ENCODE peak calls at places on chromosomes 7 and 10, in eight cellular contexts. W is endodermal cell; K is pancreas; F is mammary epithelial cell; S is activated B cell treated with CpG ODN at 0.5 μM for 24 hours; C is CD4-positive, alpha-beta T cell; M is astrocyte; Q is GM10248. Y is an unnamed sample.

GRCh38 chr7:109751241-109751640 is 1181.6 kb downstream of the DNAJB9 start:
- DNase-seq in S (no peak), Q (no peak), M (no peak), W (no peak), C (no peak), F (peak), K (no peak), Y (no peak)

GRCh38 chr7:34886856-34887255 is 150.4 kb downstream of the DPY19L1 start:
- DNase-seq in W (no peak), F (no peak), K (no peak), C (no peak), Q (no peak), M (no peak), S (no peak), Y (no peak)

GRCh38 chr7:27923308-27923980 is 183.5 kb downstream of the TAX1BP1 start:
- DNase-seq in Q (no peak), W (no peak), K (no peak), M (no peak), F (no peak), S (no peak), C (no peak), Y (no peak)

GRCh38 chr10:88582806-88583583 is at the start of gene RNLS:
- DNase-seq in Q (peak), W (peak), M (peak), C (peak), K (peak), F (peak), S (peak), Y (peak)

GRCh38 chr7:28955723-28956607 is 2.2 kb downstream of the TRIL start:
- DNase-seq in Q (peak), F (peak), M (no peak), S (peak), W (peak), K (peak), C (no peak), Y (peak)

GRCh38 chr10:123459371-123460224 is 206.6 kb upstream of the GPR26 start:
- DNase-seq in M (no peak), Q (no peak), W (peak), C (no peak), K (no peak), S (no peak), F (no peak), Y (no peak)

GRCh38 chr7:4888161-4888560 is 4.6 kb upstream of the RADIL start:
- DNase-seq in W (no peak), F (no peak), S (no peak), Q (no peak), C (no peak), K (no peak), M (no peak), Y (no peak)

GRCh38 chr7:76293407-76293901 is 9.0 kb upstream of the HSPB1 start:
- DNase-seq in F (no peak), S (no peak), Q (no peak), K (no peak), C (no peak), W (no peak), M (no peak), Y (no peak)

GRCh38 chr10:101578803-101579515 is 9.1 kb downstream of the POLL start:
- DNase-seq in S (no peak), F (no peak), Q (no peak), W (no peak), K (no peak), C (no peak), M (no peak), Y (no peak)

DNA sequence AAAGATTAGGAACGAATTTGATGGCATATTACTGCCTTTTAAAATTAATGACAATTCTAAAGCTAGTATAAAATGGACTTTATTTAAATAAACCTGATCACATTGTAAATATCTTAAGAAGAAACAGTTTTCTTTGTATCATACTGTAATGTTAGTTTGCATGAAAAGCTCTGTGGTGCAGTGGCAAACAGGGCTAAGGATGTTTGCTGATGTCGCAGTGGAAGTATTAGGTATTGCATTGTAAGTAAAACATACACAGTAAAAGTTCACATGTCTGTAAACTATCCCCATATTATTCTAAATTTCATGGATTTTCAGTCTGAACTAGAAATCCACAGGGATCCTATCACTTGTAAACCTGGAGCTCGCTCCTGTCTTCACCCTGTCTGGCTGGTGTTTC is 252.6 kb upstream of the ZNF32 start:
- DNase-seq in S (no peak), K (no peak), F (no peak), W (no peak), Q (no peak), M (no peak), C (no peak), Y (no peak)
- TF ChIP-seq CTCF in S (no peak), K (no peak), F (no peak), W (peak), Q (no peak), M (peak), C (no peak), Y (no peak)

GRCh38 chr7:92200791-92201190 is 21.8 kb upstream of the LRRD1 start:
- DNase-seq in F (no peak), M (no peak), K (no peak), C (no peak), S (no peak), W (no peak), Q (no peak), Y (no peak)
- TF ChIP-seq CTCF in F (no peak), M (no peak), K (no peak), C (no peak), S (no peak), W (peak), Q (no peak), Y (no peak)

GRCh38 chr7:124785994-124786393 is 20.4 kb upstream of the GPR37 start:
- DNase-seq in W (no peak), M (no peak), K (no peak), S (no peak), C (no peak), F (no peak), Q (no peak), Y (no peak)

GRCh38 chr7:124790645-124791044 is 25.1 kb upstream of the GPR37 start:
- DNase-seq in M (no peak), K (no peak), C (no peak), Q (no peak), S (no peak), W (no peak), F (no peak), Y (no peak)

GRCh38 chr7:124791876-124792446 is 26.4 kb upstream of the GPR37 start:
- DNase-seq in M (no peak), S (no peak), Q (no peak), K (no peak), C (no peak), W (no peak), F (no peak), Y (no peak)

GRCh38 chr7:124796771-124797170 is 31.2 kb upstream of the GPR37 start:
- DNase-seq in K (no peak), W (no peak), M (no peak), C (no peak), F (no peak), Q (no peak), S (no peak), Y (no peak)

DNA sequence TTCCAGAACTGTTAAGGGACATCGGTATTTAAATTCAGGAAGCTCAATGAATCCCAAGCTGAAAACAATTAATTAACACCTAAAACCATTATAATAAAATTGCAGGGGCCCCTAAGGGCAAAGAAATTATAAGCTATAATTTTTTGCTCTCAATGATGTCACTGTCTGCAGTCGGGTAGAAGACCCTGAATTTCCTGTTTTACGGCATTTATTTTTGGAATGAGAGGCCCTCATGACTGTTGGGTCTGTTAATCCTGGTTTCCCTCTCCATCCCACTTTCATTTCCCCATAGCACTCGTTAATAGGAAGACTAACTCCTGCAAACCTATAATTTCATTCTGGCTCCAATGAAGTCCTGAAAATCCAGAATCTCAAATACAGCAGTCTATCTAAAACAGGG is 25.8 kb upstream of the GPR37 start:
- DNase-seq in C (no peak), Q (no peak), F (no peak), W (no peak), S (no peak), K (no peak), M (no peak), Y (no peak)
- TF ChIP-seq CTCF in C (no peak), Q (no peak), F (no peak), W (no peak), S (no peak), K (no peak), M (no peak), Y (no peak)

GRCh38 chr10:78489034-78489433 is 455.4 kb downstream of the RPS24 start:
- DNase-seq in W (no peak), C (no peak), M (no peak), K (no peak), S (no peak), Q (no peak), F (no peak), Y (no peak)

GRCh38 chr10:78494179-78494578 is 460.5 kb downstream of the RPS24 start:
- DNase-seq in F (no peak), M (no peak), K (no peak), S (no peak), Q (no peak), W (no peak), C (no peak), Y (no peak)

GRCh38 chr10:78491812-78492211 is 458.1 kb downstream of the RPS24 start:
- DNase-seq in M (no peak), C (no peak), Q (no peak), S (no peak), F (no peak), W (no peak), K (no peak), Y (no peak)

GRCh38 chr10:78492424-78492823 is 458.8 kb downstream of the RPS24 start:
- DNase-seq in C (no peak), F (no peak), Q (no peak), K (no peak), S (no peak), W (no peak), M (no peak), Y (no peak)
- TF ChIP-seq CTCF in C (no peak), F (no peak), Q (no peak), K (no peak), S (no peak), W (no peak), M (no peak), Y (no peak)

GRCh38 chr7:128066858-128067257 is 35.6 kb upstream of the LRRC4 start:
- DNase-seq in W (peak), Q (no peak), K (no peak), M (no peak), F (no peak), S (no peak), C (no peak), Y (no peak)
- TF ChIP-seq CTCF in W (peak), Q (no peak), K (no peak), M (no peak), F (no peak), S (no peak), C (no peak), Y (no peak)

GRCh38 chr7:38448842-38449241 is 175.4 kb upstream of the TARP start:
- DNase-seq in C (no peak), F (no peak), W (no peak), K (no peak), Q (no peak), M (no peak), S (no peak), Y (no peak)

GRCh38 chr7:38453187-38453586 is 178.0 kb downstream of the AMPH start:
- DNase-seq in K (no peak), S (no peak), W (no peak), Q (no peak), C (no peak), M (no peak), F (no peak), Y (no peak)

GRCh38 chr7:38453826-38454225 is 177.3 kb downstream of the AMPH start:
- DNase-seq in C (no peak), K (no peak), W (no peak), S (no peak), F (no peak), M (no peak), Q (no peak), Y (no peak)

GRCh38 chr7:38452615-38453014 is 178.6 kb downstream of the AMPH start:
- DNase-seq in Q (no peak), W (no peak), C (no peak), S (no peak), K (no peak), F (no peak), M (peak), Y (no peak)

DNA sequence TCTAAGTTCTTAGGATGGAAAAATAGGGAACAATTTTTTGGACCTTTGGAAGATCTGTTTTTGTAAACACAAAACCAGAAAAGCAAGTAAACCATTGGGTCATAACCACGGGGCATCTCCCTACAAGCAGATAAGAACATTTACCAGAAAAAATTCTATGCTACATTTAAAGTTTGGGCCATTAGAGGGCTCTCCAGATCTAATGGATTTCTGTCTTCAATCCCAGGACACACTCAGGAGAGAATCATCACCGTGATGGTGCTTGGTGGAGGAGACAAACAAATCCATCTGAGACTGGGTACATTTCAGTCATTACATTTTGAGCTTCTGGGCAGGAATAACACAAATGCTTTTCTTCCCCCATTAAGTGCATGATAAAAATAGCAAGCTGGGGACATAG is 178.4 kb upstream of the TARP start:
- DNase-seq in Q (no peak), M (peak), W (no peak), C (no peak), F (peak), K (no peak), S (no peak), Y (no peak)
- TF ChIP-seq CTCF in Q (peak), M (peak), W (peak), C (no peak), F (no peak), K (no peak), S (no peak), Y (no peak)

GRCh38 chr7:134690016-134690415 is 43.4 kb downstream of the BPGM start:
- DNase-seq in W (no peak), S (no peak), C (no peak), M (peak), F (no peak), Q (peak), K (no peak), Y (no peak)
- TF ChIP-seq CTCF in W (peak), S (no peak), C (no peak), M (peak), F (peak), Q (peak), K (no peak), Y (no peak)

DNA sequence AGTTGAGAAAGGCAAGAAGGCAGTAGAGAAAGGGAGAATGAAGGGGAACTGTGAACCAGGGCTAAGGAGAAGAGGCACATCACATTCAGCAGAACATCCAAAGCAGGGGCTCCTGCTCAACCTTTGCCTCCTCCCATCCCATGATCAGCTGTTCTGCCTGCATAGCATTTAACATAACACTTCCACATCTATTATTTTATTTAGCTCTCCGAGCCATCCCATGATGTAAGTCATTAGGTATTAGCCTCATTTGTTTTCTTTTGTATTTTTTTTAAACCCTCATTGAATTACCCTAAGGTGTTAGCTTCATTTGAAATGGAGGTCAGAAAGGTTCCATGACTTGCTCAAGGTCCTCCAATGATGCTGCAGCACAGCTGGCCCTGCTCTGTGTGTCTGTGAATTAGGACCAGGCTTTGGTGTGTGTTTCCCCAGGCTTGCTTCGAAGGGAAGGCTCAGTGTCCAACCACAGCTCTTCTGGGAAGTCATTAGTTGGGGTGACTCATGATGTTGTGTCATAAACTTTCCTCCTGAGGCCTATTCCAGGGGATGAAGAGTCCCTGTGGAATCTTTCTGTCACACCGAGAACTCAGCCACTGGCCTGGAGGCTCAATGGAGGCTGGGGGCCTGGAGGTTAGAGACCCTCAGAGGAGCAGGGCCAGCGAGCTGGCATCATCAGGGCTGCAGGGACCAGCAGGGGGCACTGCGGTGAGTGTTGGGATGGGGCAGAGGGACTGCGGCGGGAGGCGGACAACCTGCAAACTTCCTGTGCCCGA is 16.5 kb downstream of the NPFFR1 start:
- DNase-seq in Q (no peak), S (no peak), W (peak), M (peak), F (peak), C (no peak), K (no peak), Y (no peak)
- TF ChIP-seq CTCF in Q (no peak), S (no peak), W (peak), M (peak), F (no peak), C (no peak), K (no peak), Y (no peak)